ENCODE peak calls at places on chromosomes 12 and 14, in nine cellular contexts. X, S, Y, F, E, J, P, R and U are unnamed samples.

GRCh38 chr12:130788515-130788914 is 50.5 kb downstream of the STX2 start:
- DNase-seq in P (no peak), R (no peak), Y (no peak), J (no peak), F (no peak), E (no peak), S (no peak), X (no peak), U (no peak)

GRCh38 chr12:55847033-55847432 is 4.3 kb upstream of the MMP19 start:
- DNase-seq in X (no peak), F (no peak), Y (no peak), P (peak; percentile 54), R (peak; percentile 82), E (no peak), S (no peak), J (peak; percentile 83), U (no peak)

GRCh38 chr12:43914923-43915468 is 79.1 kb downstream of the TMEM117 start:
- DNase-seq in F (peak; percentile 19), S (no peak), E (no peak), R (no peak), X (no peak), J (no peak), Y (no peak), P (no peak), U (no peak)

GRCh38 chr14:104214411-104214810 is 76.0 kb downstream of the KIF26A start:
- DNase-seq in E (no peak), P (no peak), J (no peak), R (no peak), F (no peak), S (no peak), X (no peak), Y (no peak), U (no peak)

GRCh38 chr12:80692114-80692513 is 15.3 kb upstream of the MYF6 start:
- DNase-seq in X (no peak), R (no peak), E (no peak), F (no peak), P (no peak), S (no peak), J (no peak), Y (no peak), U (no peak)

GRCh38 chr12:110203546-110203945 is 77.5 kb upstream of the ATP2A2 start:
- DNase-seq in P (no peak), F (no peak), J (no peak), S (no peak), X (no peak), E (no peak), Y (no peak), R (no peak), U (no peak)

GRCh38 chr12:8697120-8697475 is 693 bp upstream of the RIMKLB start:
- DNase-seq in F (no peak), S (no peak), Y (no peak), R (no peak), X (no peak), E (no peak), J (peak; percentile 27), P (peak; percentile 35), U (no peak)

GRCh38 chr14:37985826-37986470 is 221.8 kb upstream of the SSTR1 start:
- DNase-seq in Y (peak; percentile 41), S (peak; percentile 36), F (peak; percentile 55), E (no peak), J (peak; percentile 65), R (no peak), X (no peak), P (peak; percentile 46), U (no peak)

GRCh38 chr14:92475451-92476187 is 38.0 kb upstream of the RIN3 start:
- DNase-seq in R (peak; percentile 90), S (peak; percentile 76), F (no peak), Y (no peak), J (no peak), X (no peak), E (no peak), P (peak; percentile 85), U (no peak)

GRCh38 chr12:90152897-90153624 is 444.4 kb upstream of the ATP2B1 start:
- DNase-seq in S (no peak), X (no peak), F (no peak), Y (no peak), E (no peak), P (no peak), J (no peak), R (no peak), U (no peak)

GRCh38 chr14:31920003-31920402 is 157.1 kb upstream of the ARHGAP5 start:
- DNase-seq in E (no peak), Y (no peak), R (no peak), F (no peak), S (no peak), P (no peak), J (no peak), X (no peak), U (no peak)

GRCh38 chr12:116607039-116607438 is 47.9 kb downstream of the MAP1LC3B2 start:
- DNase-seq in J (no peak), Y (no peak), F (no peak), X (no peak), S (no peak), E (no peak), P (no peak), R (no peak), U (no peak)

GRCh38 chr12:130186101-130186465 is 23.8 kb downstream of the FZD10 start:
- DNase-seq in P (no peak), E (no peak), X (no peak), J (no peak), F (no peak), S (no peak), Y (no peak), R (no peak), U (no peak)

GRCh38 chr14:75153295-75153694 is 23.1 kb downstream of the TMED10 start:
- DNase-seq in P (no peak), E (no peak), J (no peak), Y (no peak), F (no peak), R (no peak), S (no peak), X (no peak), U (no peak)

GRCh38 chr14:75144944-75145343 is 18.1 kb upstream of the NEK9 start:
- DNase-seq in F (no peak), P (peak; percentile 53), E (no peak), S (peak; percentile 47), R (no peak), X (no peak), J (no peak), Y (no peak), U (no peak)

GRCh38 chr14:75155159-75155558 is 21.3 kb downstream of the TMED10 start:
- DNase-seq in S (no peak), P (no peak), E (no peak), Y (no peak), F (no peak), J (no peak), R (no peak), X (no peak), U (no peak)

GRCh38 chr14:75147423-75148071 is 20.7 kb upstream of the NEK9 start:
- DNase-seq in J (peak; percentile 72), P (peak; percentile 90), R (peak; percentile 90), F (peak; percentile 31), S (peak; percentile 86), Y (no peak), X (no peak), E (no peak), U (peak; percentile 28)

GRCh38 chr14:75150150-75150549 is 23.3 kb upstream of the NEK9 start:
- DNase-seq in F (peak; percentile 24), X (no peak), J (no peak), R (no peak), E (no peak), Y (no peak), S (peak; percentile 49), P (no peak), U (no peak)
- TF ChIP-seq POLR2A in F (no peak), X (no peak), J (no peak), R (no peak), E (no peak), Y (no peak), S (peak; percentile 37), P (no peak), U (no peak)

DNA sequence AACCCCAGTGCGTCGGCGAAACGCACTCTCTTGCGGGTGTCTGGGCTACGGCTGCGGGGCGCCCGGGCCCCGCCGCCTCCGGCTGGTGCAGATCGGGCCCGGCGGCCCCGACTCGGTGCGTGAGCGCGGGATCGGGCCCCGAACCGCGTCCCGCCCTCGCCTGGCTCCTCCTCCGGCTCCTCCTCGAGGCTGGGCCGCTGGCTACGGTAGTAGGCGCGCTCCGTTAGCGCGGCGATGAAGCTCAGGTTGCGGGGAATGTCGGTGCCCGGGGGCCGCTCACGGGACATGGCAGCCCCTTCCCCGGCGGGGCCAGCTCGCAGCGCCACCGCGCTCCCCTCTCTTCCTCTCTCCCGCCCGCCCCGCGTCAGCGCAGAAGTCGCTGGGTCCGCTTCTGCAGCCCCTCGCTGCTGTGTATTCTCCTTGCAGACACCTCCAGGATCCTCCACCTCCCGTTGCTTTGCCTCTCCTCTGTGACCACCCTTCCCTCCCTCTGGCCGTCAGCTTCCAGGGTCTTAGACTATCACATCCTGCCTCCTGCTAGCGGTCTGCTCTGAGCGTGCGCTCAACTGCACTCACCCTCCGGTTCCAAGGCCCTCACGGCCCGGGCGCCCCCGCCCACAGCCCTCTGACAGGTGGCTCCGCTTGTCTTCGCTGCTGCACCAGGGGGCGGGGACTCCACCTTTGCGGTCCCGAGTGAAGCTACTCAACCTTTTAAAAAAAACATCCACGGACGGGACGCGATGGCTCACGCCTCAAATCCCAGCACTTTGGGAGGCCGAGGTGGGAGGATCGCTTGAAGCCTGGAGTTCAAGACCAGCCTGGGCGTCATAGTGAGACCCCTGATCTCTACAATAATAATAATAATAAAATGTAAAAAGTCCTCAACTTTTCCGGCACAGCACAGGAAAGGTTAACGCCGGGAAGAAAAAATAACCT is at the start of gene PPP1R3E:
- DNase-seq in F (peak; percentile 74), P (peak; percentile 79), R (peak; percentile 88), S (no peak), Y (no peak), J (peak; percentile 41), E (no peak), X (peak; percentile 83), U (peak; percentile 96)
- H3K4me1 ChIP-seq in F (peaks cover 24% of the 10 kb centered on the region), P (peaks cover 25% of the 10 kb centered on the region), R (peaks cover 53% of the 10 kb centered on the region), S (peaks cover 5% of the 10 kb centered on the region), Y (peaks cover 20% of the 10 kb centered on the region), J (peaks cover 4% of the 10 kb centered on the region), E (peaks cover 39% of the 10 kb centered on the region), X (peaks cover 45% of the 10 kb centered on the region), U (peaks cover 29% of the 10 kb centered on the region)

DNA sequence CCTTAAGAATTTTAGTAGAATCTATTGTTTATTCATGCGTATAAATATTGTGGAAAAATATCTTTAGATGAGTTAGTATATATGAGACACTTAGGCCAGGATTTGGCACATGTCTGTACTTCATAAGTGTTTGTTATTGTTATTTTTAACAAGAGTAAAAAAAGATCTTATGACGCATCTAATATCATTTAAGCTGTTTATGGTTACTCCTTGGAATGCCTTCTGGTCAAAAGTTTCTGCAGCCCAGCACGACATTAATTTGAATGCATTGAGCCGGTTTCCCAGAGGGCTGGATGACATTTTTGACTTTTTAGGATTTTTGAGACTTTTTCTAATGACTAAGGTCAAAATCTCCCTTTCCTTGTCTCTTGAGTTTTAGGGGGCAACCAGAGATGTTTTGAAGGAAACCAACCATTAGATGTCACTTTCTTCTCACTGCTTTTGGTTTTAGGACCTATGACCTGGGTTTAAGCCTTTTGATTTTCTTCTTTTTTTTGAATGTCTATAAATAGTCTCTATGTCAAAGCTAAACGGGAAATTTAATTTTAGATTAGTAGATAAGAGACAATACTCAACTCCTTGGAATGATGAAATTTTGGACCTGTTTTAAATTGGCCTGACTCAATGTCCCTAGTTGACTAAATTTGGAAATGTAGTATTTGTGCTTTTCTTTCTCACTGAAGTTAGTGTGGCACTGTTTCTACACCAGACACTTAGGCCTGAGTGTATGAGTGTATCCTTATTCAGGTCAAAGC is 215.5 kb downstream of the AEBP2 start:
- DNase-seq in P (no peak), J (peak; percentile 84), X (no peak), Y (no peak), R (no peak), S (no peak), F (no peak), E (no peak), U (no peak)
- TF ChIP-seq POLR2A in P (no peak), J (no peak), X (no peak), Y (no peak), R (no peak), S (no peak), F (no peak), E (no peak), U (no peak)

GRCh38 chr12:70400124-70400523 is 34.0 kb downstream of the KCNMB4 start:
- DNase-seq in P (no peak), F (no peak), Y (no peak), X (no peak), E (no peak), R (no peak), J (no peak), S (no peak), U (no peak)
- H3K4me1 ChIP-seq in P (no peaks in the 10 kb centered on the region), F (no peaks in the 10 kb centered on the region), Y (no peaks in the 10 kb centered on the region), X (no peaks in the 10 kb centered on the region), E (no peaks in the 10 kb centered on the region), R (no peaks in the 10 kb centered on the region), J (no peaks in the 10 kb centered on the region), S (no peaks in the 10 kb centered on the region), U (no peaks in the 10 kb centered on the region)